ENCODE peak calls at places on chromosomes 1 and 21, in nine cellular contexts. B is IMR-90, X is fibroblast of lung, A is neural progenitor cell, V is GM23248, G is endodermal cell, S is Karpas-422, H is astrocyte, L is mesendoderm. T is an unnamed sample.

GRCh38 chr1:36328713-36329112 is 5.3 kb upstream of the EVA1B start:
- DNase-seq in B (no peak), X (peak; percentile 54), A (no peak), V (peak; percentile 27), G (no peak), S (no peak), H (no peak), L (no peak), T (peak; percentile 50)

GRCh38 chr1:31505884-31506497 is 70.3 kb upstream of the TINAGL1 start:
- DNase-seq in B (peak; percentile 84), X (peak; percentile 68), A (no peak), V (peak; percentile 86), G (no peak), S (no peak), H (peak; percentile 87), L (no peak), T (no peak)

GRCh38 chr1:180530501-180530900 is 28.1 kb upstream of the ACBD6 start:
- DNase-seq in B (peak; percentile 94), X (peak; percentile 40), A (no peak), V (peak; percentile 80), G (no peak), S (no peak), H (peak; percentile 93), L (peak; percentile 20), T (peak; percentile 20)

GRCh38 chr1:153494976-153495535 is 34.6 kb upstream of the S100A7 start:
- DNase-seq in B (peak; percentile 52), X (peak; percentile 70), A (peak; percentile 92), V (peak; percentile 70), G (peak; percentile 99), S (peak; percentile 90), H (peak; percentile 33), L (peak; percentile 96), T (peak; percentile 82)

GRCh38 chr1:31013187-31013864 is 52.2 kb downstream of the PUM1 start:
- DNase-seq in B (peak; percentile 42), X (peak; percentile 39), A (no peak), V (peak; percentile 20), G (no peak), S (peak; percentile 52), H (no peak), L (no peak), T (no peak)

GRCh38 chr21:19420607-19421006 is 1017.0 kb upstream of the TMPRSS15 start:
- DNase-seq in B (no peak), X (no peak), A (no peak), V (no peak), G (no peak), S (no peak), H (no peak), L (peak; percentile 7), T (no peak)

GRCh38 chr1:240152611-240153297 is 61.1 kb downstream of the FMN2 start:
- DNase-seq in B (peak; percentile 36), X (no peak), A (no peak), V (peak; percentile 84), G (no peak), S (no peak), H (peak; percentile 16), L (no peak), T (no peak)

GRCh38 chr21:35720065-35720810 is 340.1 kb downstream of the SETD4 start:
- DNase-seq in B (no peak), X (no peak), A (no peak), V (no peak), G (no peak), S (no peak), H (no peak), L (no peak), T (no peak)

GRCh38 chr1:212749924-212750535 is 41.5 kb downstream of the NSL1 start:
- DNase-seq in B (peak; percentile 79), X (peak; percentile 87), A (peak; percentile 70), V (peak; percentile 87), G (peak; percentile 66), S (peak; percentile 74), H (peak; percentile 52), L (peak; percentile 81), T (no peak)

GRCh38 chr1:16019580-16020277 is 1.9 kb upstream of the HSPB7 start:
- DNase-seq in B (peak; percentile 35), X (no peak), A (no peak), V (peak; percentile 83), G (no peak), S (no peak), H (peak; percentile 41), L (peak; percentile 32), T (no peak)

GRCh38 chr1:202579806-202580205 is 130.4 kb downstream of the SYT2 start:
- DNase-seq in B (peak; percentile 96), X (peak; percentile 97), A (no peak), V (peak; percentile 87), G (no peak), S (no peak), H (peak; percentile 95), L (no peak), T (no peak)

GRCh38 chr1:53644909-53645689 is 93.9 kb downstream of the GLIS1 start:
- DNase-seq in B (peak; percentile 23), X (no peak), A (no peak), V (no peak), G (peak; percentile 52), S (no peak), H (no peak), L (peak; percentile 55), T (no peak)

GRCh38 chr1:25890249-25891034 is 14.9 kb upstream of the PAQR7 start:
- DNase-seq in B (peak; percentile 58), X (peak; percentile 59), A (no peak), V (peak; percentile 34), G (peak; percentile 68), S (no peak), H (peak; percentile 81), L (peak; percentile 74), T (peak; percentile 72)

GRCh38 chr21:36629061-36629460 is 69.9 kb upstream of the SIM2 start:
- DNase-seq in B (no peak), X (no peak), A (no peak), V (peak; percentile 55), G (no peak), S (no peak), H (no peak), L (no peak), T (no peak)

GRCh38 chr21:25220169-25220568 is 387.1 kb downstream of the MRPL39 start:
- DNase-seq in B (no peak), X (no peak), A (no peak), V (no peak), G (no peak), S (no peak), H (no peak), L (no peak), T (no peak)

GRCh38 chr1:201305815-201306214 is 22.5 kb downstream of the PKP1 start:
- DNase-seq in B (no peak), X (no peak), A (no peak), V (no peak), G (no peak), S (no peak), H (no peak), L (no peak), T (no peak)

GRCh38 chr1:227947425-227947677 is 381 bp downstream of the WNT9A start:
- DNase-seq in B (no peak), X (no peak), A (no peak), V (peak; percentile 53), G (no peak), S (no peak), H (no peak), L (peak; percentile 36), T (peak; percentile 22)

GRCh38 chr1:230753586-230754251 is 6.5 kb downstream of the CAPN9 start:
- DNase-seq in B (no peak), X (peak; percentile 18), A (peak; percentile 76), V (no peak), G (peak; percentile 93), S (peak; percentile 74), H (no peak), L (peak; percentile 97), T (peak; percentile 72)
- H3K9ac ChIP-seq in B (peak overlapping the region; percentile 41), X (no peak overlapping the region), A (no peak overlapping the region), V (no peak overlapping the region), G (no peak overlapping the region), S (peak overlapping the region; percentile 47), H (no peak overlapping the region), L (peak overlapping the region; percentile 70), T (peak overlapping the region; percentile 32)

DNA sequence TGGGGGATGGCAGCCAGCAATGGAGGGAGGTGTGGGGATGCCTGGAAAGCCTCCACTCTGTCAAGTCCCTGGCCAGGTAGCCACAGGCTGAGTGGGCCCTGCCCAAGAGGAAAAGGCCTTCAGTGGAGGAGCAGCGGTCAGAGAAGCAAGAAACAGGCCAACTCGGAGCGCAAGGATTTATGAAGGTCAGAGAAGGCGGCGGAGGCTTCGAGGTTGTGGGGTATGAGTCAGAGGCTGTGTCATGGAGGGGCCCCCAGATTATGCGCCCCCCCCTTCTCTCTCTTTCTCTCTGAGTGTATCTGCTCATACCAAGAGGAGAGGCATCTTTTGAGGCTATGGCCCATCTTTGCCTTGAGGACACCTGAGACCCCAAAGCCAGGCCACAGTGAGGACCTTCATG is 99.5 kb downstream of the CASZ1 start:
- DNase-seq in B (peak; percentile 23), X (peak; percentile 9), A (no peak), V (peak; percentile 24), G (no peak), S (no peak), H (peak; percentile 27), L (no peak), T (no peak)
- H3K27ac ChIP-seq in B (no peak overlapping the region), X (no peak overlapping the region), A (no peak overlapping the region), V (no peak overlapping the region), G (no peak overlapping the region), S (no peak overlapping the region), H (no peak overlapping the region), L (no peak overlapping the region), T (no peak overlapping the region)

DNA sequence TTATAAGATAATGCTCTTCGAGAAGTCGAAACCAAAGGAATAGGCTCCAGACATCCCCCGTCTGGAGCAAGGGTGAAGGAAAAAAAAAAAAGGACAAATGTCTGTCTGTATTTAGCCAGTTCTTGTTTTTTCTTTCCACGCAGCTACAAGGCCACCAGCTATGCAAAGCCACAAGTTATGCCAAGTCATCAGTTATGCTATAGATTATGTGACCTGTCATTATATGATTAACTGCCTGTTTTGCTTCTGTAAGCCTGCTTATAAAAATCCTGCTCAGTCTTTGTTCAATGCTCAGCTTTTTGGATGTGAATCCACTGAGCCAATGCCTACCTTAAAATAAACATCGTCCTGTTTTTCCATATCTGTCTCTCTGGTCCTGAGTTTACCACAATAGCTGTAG is 2.5 kb upstream of the THEM5 start:
- DNase-seq in B (no peak), X (no peak), A (no peak), V (no peak), G (no peak), S (no peak), H (no peak), L (no peak), T (no peak)
- H3K9ac ChIP-seq in B (no peak overlapping the region), X (no peak overlapping the region), A (no peak overlapping the region), V (peak overlapping the region; percentile 2), G (no peak overlapping the region), S (no peak overlapping the region), H (no peak overlapping the region), L (no peak overlapping the region), T (no peak overlapping the region)

DNA sequence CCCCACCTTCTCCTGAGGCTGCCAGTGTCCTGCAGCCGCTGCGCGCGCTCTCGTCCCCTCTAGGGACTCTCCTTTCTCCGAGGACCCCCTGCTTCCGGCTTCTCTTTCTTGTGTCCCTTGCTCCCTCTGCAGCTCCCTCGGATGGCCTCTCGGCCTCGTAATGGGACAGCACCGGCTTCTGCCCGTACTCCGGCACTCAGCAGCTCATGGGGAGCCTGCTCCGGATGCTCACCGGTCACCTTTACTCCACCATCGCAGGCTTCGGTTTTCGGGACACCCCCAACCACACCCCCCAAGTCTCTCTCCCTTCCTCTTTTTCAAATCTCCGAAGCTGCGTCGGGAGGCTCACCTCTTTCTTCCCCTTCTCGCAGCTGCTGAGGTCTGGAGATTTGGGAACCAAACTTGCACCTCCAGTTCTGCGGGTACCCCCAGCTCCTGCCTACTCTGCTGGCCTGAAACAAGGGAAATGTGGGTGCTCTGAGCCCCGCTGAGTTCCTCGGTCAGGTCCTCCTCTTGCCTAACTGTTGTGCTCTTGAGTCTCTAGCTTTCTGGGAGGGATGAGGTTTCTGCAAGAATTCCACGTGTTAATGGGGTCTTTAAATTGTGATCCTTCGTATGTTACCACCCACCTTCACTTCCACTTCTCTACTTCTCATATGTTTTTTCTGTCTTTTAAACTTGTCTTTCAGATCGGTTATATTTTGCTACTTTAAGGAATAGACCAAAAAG is 931 bp downstream of the CDC14A start:
- DNase-seq in B (no peak), X (peak; percentile 9), A (peak; percentile 83), V (peak; percentile 52), G (peak; percentile 85), S (peak; percentile 83), H (no peak), L (peak; percentile 80), T (peak; percentile 57)
- H3K27ac ChIP-seq in B (peak overlapping the region; percentile 76), X (peak overlapping the region; percentile 73), A (peak overlapping the region; percentile 79), V (no peak overlapping the region), G (peak overlapping the region; percentile 98), S (peak overlapping the region; percentile 74), H (no peak overlapping the region), L (peak overlapping the region; percentile 78), T (peak overlapping the region; percentile 88)